ENCODE peak calls at places on chromosomes 2 and 18, in seven cellular contexts. One of them, this sample, is unnamed.

GRCh38 chr18:44033144-44033543 is 647.5 kb upstream of the SETBP1 start:
- DNase-seq in body of pancreas: no peak
- DNase-seq in gastrocnemius medialis: no peak
- DNase-seq in uterus: no peak
- DNase-seq in transverse colon: no peak
- DNase-seq in psoas muscle: no peak
- DNase-seq in Peyer's patch: no peak
- DNase-seq in this sample: no peak

GRCh38 chr18:23503967-23504352 is 649 bp downstream of the RMC1 start:
- DNase-seq in body of pancreas: no peak
- DNase-seq in psoas muscle: no peak
- DNase-seq in transverse colon: no peak
- DNase-seq in Peyer's patch: no peak
- DNase-seq in uterus: no peak
- DNase-seq in gastrocnemius medialis: no peak
- DNase-seq in this sample: no peak

GRCh38 chr2:121897335-121897970 is 142.0 kb downstream of the TSN start:
- DNase-seq in gastrocnemius medialis: no peak
- DNase-seq in psoas muscle: no peak
- DNase-seq in transverse colon: no peak
- DNase-seq in uterus: no peak
- DNase-seq in Peyer's patch: no peak
- DNase-seq in body of pancreas: no peak
- DNase-seq in this sample: no peak

GRCh38 chr2:45922577-45922988 is 271.1 kb downstream of the PRKCE start:
- DNase-seq in body of pancreas: peak; percentile 52
- DNase-seq in uterus: no peak
- DNase-seq in gastrocnemius medialis: no peak
- DNase-seq in Peyer's patch: no peak
- DNase-seq in psoas muscle: no peak
- DNase-seq in transverse colon: no peak
- DNase-seq in this sample: no peak

GRCh38 chr2:218897394-218898108 is 16.9 kb downstream of the WNT10A start:
- DNase-seq in transverse colon: no peak
- DNase-seq in Peyer's patch: no peak
- DNase-seq in psoas muscle: no peak
- DNase-seq in uterus: no peak
- DNase-seq in body of pancreas: no peak
- DNase-seq in gastrocnemius medialis: no peak
- DNase-seq in this sample: no peak

GRCh38 chr2:10957396-10957795 is 45.7 kb downstream of the KCNF1 start:
- DNase-seq in body of pancreas: no peak
- DNase-seq in Peyer's patch: no peak
- DNase-seq in transverse colon: no peak
- DNase-seq in gastrocnemius medialis: no peak
- DNase-seq in psoas muscle: no peak
- DNase-seq in uterus: no peak
- DNase-seq in this sample: no peak

GRCh38 chr2:37560863-37561614 is 110.4 kb downstream of the CDC42EP3 start:
- DNase-seq in gastrocnemius medialis: no peak
- DNase-seq in body of pancreas: no peak
- DNase-seq in psoas muscle: no peak
- DNase-seq in Peyer's patch: no peak
- DNase-seq in uterus: no peak
- DNase-seq in transverse colon: no peak
- DNase-seq in this sample: no peak

GRCh38 chr18:79797518-79798345 is at the start of gene KCNG2:
- DNase-seq in uterus: no peak
- DNase-seq in Peyer's patch: peak; percentile 60
- DNase-seq in gastrocnemius medialis: no peak
- DNase-seq in body of pancreas: no peak
- DNase-seq in psoas muscle: peak; percentile 45
- DNase-seq in transverse colon: no peak
- DNase-seq in this sample: no peak

GRCh38 chr2:215687149-215688031 is 251.5 kb upstream of the FN1 start:
- DNase-seq in uterus: no peak
- DNase-seq in body of pancreas: no peak
- DNase-seq in psoas muscle: no peak
- DNase-seq in Peyer's patch: no peak
- DNase-seq in gastrocnemius medialis: no peak
- DNase-seq in transverse colon: no peak
- DNase-seq in this sample: no peak
- H3K27me3 ChIP-seq in uterus: no peaks in the 10 kb centered on the region
- H3K27me3 ChIP-seq in body of pancreas: no peaks in the 10 kb centered on the region
- H3K27me3 ChIP-seq in psoas muscle: no peaks in the 10 kb centered on the region
- H3K27me3 ChIP-seq in Peyer's patch: no peaks in the 10 kb centered on the region
- H3K27me3 ChIP-seq in gastrocnemius medialis: no peaks in the 10 kb centered on the region
- H3K27me3 ChIP-seq in transverse colon: no peaks in the 10 kb centered on the region
- H3K27me3 ChIP-seq in this sample: no peaks in the 10 kb centered on the region

GRCh38 chr2:234479465-234479864 is 17.4 kb downstream of the ARL4C start:
- DNase-seq in uterus: no peak
- DNase-seq in psoas muscle: no peak
- DNase-seq in gastrocnemius medialis: no peak
- DNase-seq in Peyer's patch: no peak
- DNase-seq in body of pancreas: no peak
- DNase-seq in transverse colon: no peak
- DNase-seq in this sample: no peak
- TF ChIP-seq CTCF in uterus: no peak
- TF ChIP-seq CTCF in psoas muscle: no peak
- TF ChIP-seq CTCF in gastrocnemius medialis: no peak
- TF ChIP-seq CTCF in Peyer's patch: no peak
- TF ChIP-seq CTCF in body of pancreas: no peak
- TF ChIP-seq CTCF in transverse colon: no peak
- TF ChIP-seq CTCF in this sample: no peak

GRCh38 chr2:174364628-174365027 is 29.9 kb downstream of the SP9 start:
- DNase-seq in uterus: no peak
- DNase-seq in transverse colon: no peak
- DNase-seq in psoas muscle: no peak
- DNase-seq in Peyer's patch: no peak
- DNase-seq in body of pancreas: no peak
- DNase-seq in gastrocnemius medialis: no peak
- DNase-seq in this sample: no peak
- H3K4me3 ChIP-seq in uterus: no peak overlapping the region
- H3K4me3 ChIP-seq in transverse colon: no peak overlapping the region
- H3K4me3 ChIP-seq in psoas muscle: no peak overlapping the region
- H3K4me3 ChIP-seq in Peyer's patch: no peak overlapping the region
- H3K4me3 ChIP-seq in body of pancreas: no peak overlapping the region
- H3K4me3 ChIP-seq in gastrocnemius medialis: no peak overlapping the region
- H3K4me3 ChIP-seq in this sample: no peak overlapping the region

GRCh38 chr2:85791704-85792565 is 38.1 kb downstream of the ATOH8 start:
- DNase-seq in body of pancreas: no peak
- DNase-seq in psoas muscle: no peak
- DNase-seq in uterus: no peak
- DNase-seq in Peyer's patch: peak; percentile 28
- DNase-seq in gastrocnemius medialis: no peak
- DNase-seq in transverse colon: peak; percentile 8
- DNase-seq in this sample: no peak
- H3K27me3 ChIP-seq in body of pancreas: no peaks in the 10 kb centered on the region
- H3K27me3 ChIP-seq in psoas muscle: no peaks in the 10 kb centered on the region
- H3K27me3 ChIP-seq in uterus: no peaks in the 10 kb centered on the region
- H3K27me3 ChIP-seq in Peyer's patch: no peaks in the 10 kb centered on the region
- H3K27me3 ChIP-seq in gastrocnemius medialis: no peaks in the 10 kb centered on the region
- H3K27me3 ChIP-seq in transverse colon: no peaks in the 10 kb centered on the region
- H3K27me3 ChIP-seq in this sample: peaks cover 4% of the 10 kb centered on the region

DNA sequence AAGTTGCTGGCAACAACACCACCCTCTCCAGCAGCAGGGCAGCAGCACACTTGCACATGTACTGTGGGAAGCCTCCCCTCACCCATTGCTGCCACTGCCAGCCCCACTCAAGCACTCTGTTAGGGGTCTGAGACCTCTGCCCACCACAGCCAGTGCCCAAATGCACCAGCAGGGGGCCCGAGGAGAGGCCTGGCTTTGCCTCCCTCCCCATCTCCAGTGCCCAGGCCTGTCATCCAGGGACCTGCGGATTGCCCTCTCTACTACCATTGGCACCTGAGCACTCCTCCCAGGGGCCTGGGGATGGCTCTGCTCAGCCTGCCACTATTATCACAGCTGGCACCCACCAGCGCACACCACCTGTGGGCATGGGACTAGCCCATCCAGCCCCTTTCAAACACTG is 175.7 kb downstream of the PMAIP1 start:
- DNase-seq in body of pancreas: no peak
- DNase-seq in psoas muscle: no peak
- DNase-seq in uterus: no peak
- DNase-seq in transverse colon: no peak
- DNase-seq in gastrocnemius medialis: no peak
- DNase-seq in Peyer's patch: no peak
- DNase-seq in this sample: no peak
- TF ChIP-seq CTCF in body of pancreas: no peak
- TF ChIP-seq CTCF in psoas muscle: no peak
- TF ChIP-seq CTCF in uterus: no peak
- TF ChIP-seq CTCF in transverse colon: no peak
- TF ChIP-seq CTCF in gastrocnemius medialis: no peak
- TF ChIP-seq CTCF in Peyer's patch: no peak
- TF ChIP-seq CTCF in this sample: peak; percentile 20

DNA sequence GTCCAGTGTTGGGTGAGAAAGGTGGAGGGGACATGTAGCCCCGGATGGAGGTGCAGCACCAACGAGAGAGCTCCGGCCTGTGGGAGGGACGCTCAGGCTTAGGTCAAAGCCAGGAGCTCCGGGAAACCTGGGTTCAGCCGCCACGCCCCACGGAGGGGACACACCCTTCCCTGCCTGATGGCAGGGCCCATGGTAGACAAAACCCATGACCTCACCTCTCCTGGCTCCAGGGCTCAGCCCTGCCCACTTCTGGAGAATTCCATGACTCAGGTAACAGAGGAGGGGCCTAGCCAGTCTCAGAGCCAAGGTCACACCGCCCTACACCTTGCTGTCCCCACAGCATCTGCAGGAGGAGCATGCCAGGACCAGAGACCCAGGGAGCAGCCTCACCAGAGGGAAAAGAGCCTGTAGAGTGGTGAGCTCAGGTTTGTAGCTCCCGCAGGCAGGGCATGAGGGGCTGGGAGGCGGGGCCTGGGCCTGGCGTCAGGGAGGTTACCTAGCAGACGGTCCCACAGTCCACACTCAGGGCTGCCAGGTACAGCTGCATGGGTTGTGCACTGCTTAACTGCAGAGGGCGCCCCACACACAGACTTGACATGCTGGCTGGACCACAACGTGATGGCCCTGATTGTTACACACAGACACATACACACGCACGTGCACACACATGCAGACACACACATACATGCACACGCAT is 70.8 kb upstream of the SMAD7 start:
- DNase-seq in transverse colon: peak; percentile 89
- DNase-seq in body of pancreas: peak; percentile 83
- DNase-seq in uterus: no peak
- DNase-seq in psoas muscle: peak; percentile 53
- DNase-seq in gastrocnemius medialis: no peak
- DNase-seq in Peyer's patch: peak; percentile 91
- DNase-seq in this sample: no peak
- H3K4me3 ChIP-seq in transverse colon: no peak overlapping the region
- H3K4me3 ChIP-seq in body of pancreas: no peak overlapping the region
- H3K4me3 ChIP-seq in uterus: no peak overlapping the region
- H3K4me3 ChIP-seq in psoas muscle: no peak overlapping the region
- H3K4me3 ChIP-seq in gastrocnemius medialis: no peak overlapping the region
- H3K4me3 ChIP-seq in Peyer's patch: peak overlapping the region; percentile 31
- H3K4me3 ChIP-seq in this sample: no peak overlapping the region

GRCh38 chr2:104434363-104434792 is 419.5 kb upstream of the POU3F3 start:
- DNase-seq in Peyer's patch: peak; percentile 52
- DNase-seq in body of pancreas: peak; percentile 60
- DNase-seq in psoas muscle: peak; percentile 42
- DNase-seq in gastrocnemius medialis: no peak
- DNase-seq in uterus: no peak
- DNase-seq in transverse colon: peak; percentile 20
- DNase-seq in this sample: peak; percentile 13

GRCh38 chr2:104431701-104432121 is 422.2 kb upstream of the POU3F3 start:
- DNase-seq in body of pancreas: no peak
- DNase-seq in transverse colon: no peak
- DNase-seq in Peyer's patch: no peak
- DNase-seq in psoas muscle: no peak
- DNase-seq in gastrocnemius medialis: no peak
- DNase-seq in uterus: no peak
- DNase-seq in this sample: no peak

GRCh38 chr2:104432401-104432800 is 421.5 kb upstream of the POU3F3 start:
- DNase-seq in body of pancreas: no peak
- DNase-seq in uterus: no peak
- DNase-seq in transverse colon: no peak
- DNase-seq in psoas muscle: no peak
- DNase-seq in Peyer's patch: no peak
- DNase-seq in gastrocnemius medialis: no peak
- DNase-seq in this sample: no peak

GRCh38 chr2:104432972-104433371 is 420.9 kb upstream of the POU3F3 start:
- DNase-seq in gastrocnemius medialis: no peak
- DNase-seq in psoas muscle: no peak
- DNase-seq in transverse colon: no peak
- DNase-seq in body of pancreas: no peak
- DNase-seq in Peyer's patch: no peak
- DNase-seq in uterus: no peak
- DNase-seq in this sample: no peak

GRCh38 chr2:104434966-104435365 is 418.9 kb upstream of the POU3F3 start:
- DNase-seq in body of pancreas: no peak
- DNase-seq in gastrocnemius medialis: no peak
- DNase-seq in transverse colon: no peak
- DNase-seq in uterus: no peak
- DNase-seq in Peyer's patch: no peak
- DNase-seq in psoas muscle: no peak
- DNase-seq in this sample: no peak
- H3K27me3 ChIP-seq in body of pancreas: no peaks in the 10 kb centered on the region
- H3K27me3 ChIP-seq in gastrocnemius medialis: no peaks in the 10 kb centered on the region
- H3K27me3 ChIP-seq in transverse colon: peaks cover 4% of the 10 kb centered on the region
- H3K27me3 ChIP-seq in uterus: peaks cover 3% of the 10 kb centered on the region
- H3K27me3 ChIP-seq in Peyer's patch: no peaks in the 10 kb centered on the region
- H3K27me3 ChIP-seq in psoas muscle: peaks cover 13% of the 10 kb centered on the region
- H3K27me3 ChIP-seq in this sample: no peaks in the 10 kb centered on the region

DNA sequence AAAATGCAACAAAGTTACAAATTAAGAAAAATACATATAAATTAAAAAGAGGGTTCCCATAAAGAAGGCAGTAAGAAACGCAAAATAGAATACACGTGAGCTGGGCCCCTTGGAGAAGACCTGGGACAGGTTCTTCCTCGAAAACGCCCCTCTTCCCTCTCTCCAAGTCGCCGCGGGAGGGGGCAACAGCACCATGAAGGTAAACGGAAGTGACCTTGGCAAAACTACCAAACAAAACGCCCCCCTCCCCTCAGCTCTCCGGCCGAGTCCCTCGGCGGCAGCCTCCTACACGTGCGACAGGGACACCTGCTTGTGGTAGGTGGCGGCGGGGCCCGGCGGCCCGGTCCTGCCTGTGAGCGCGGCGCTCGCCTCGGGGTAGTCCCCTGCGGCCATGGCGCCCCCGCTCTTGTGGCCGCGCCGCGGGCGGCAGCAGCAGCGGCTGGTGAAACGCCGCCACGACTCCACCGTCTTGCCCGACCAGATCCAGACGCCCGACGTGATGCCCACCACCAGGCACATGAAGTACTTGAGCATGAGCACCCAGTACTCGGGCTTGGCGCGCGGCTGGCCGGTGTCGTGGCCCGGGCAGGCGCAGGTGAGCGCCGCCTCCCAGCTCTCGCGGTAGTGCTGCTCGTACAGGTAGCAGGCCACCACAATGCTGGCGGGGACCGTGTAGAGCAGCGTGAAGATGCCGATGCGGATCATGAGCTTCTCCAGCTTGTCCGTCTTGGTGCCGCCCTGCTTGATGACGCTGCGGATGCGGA is 2.8 kb downstream of the FZD5 start:
- DNase-seq in Peyer's patch: peak; percentile 61
- DNase-seq in gastrocnemius medialis: no peak
- DNase-seq in transverse colon: peak; percentile 29
- DNase-seq in psoas muscle: no peak
- DNase-seq in uterus: no peak
- DNase-seq in body of pancreas: peak; percentile 57
- DNase-seq in this sample: peak; percentile 37
- TF ChIP-seq CTCF in Peyer's patch: no peak
- TF ChIP-seq CTCF in gastrocnemius medialis: no peak
- TF ChIP-seq CTCF in transverse colon: no peak
- TF ChIP-seq CTCF in psoas muscle: no peak
- TF ChIP-seq CTCF in uterus: no peak
- TF ChIP-seq CTCF in body of pancreas: no peak
- TF ChIP-seq CTCF in this sample: no peak